ENCODE peak calls at places on chromosomes 13 and 19, in eight cellular contexts. Z is activated T-helper 1 cell treated with Interleukin-2 at 50 U/mL for 16 hours; K is CD8-positive, alpha-beta memory T cell; Y is fibroblast of pulmonary artery; G is HT1080; M is NT2/D1; E is retina; I is stimulated activated CD4-positive, alpha-beta T cell treated with anti-CD3 and anti-CD28 coated beads, Interleukin-1b, Interleukin-23, amount 100 ng/mL, for 24 hours. H is an unnamed sample.

GRCh38 chr13:99339736-99340392 is 32.7 kb upstream of the GPR183 start:
- DNase-seq in Z (peak; percentile 42), K (peak; percentile 86), Y (peak; percentile 58), G (no peak), M (no peak), E (no peak), I (no peak), H (no peak)

GRCh38 chr13:99386911-99387788 is 80.0 kb upstream of the GPR183 start:
- DNase-seq in Z (peak; percentile 70), K (peak; percentile 87), Y (peak; percentile 22), G (peak; percentile 48), M (peak; percentile 61), E (no peak), I (peak; percentile 75), H (peak; percentile 57)

GRCh38 chr13:108020027-108020426 is 195.3 kb downstream of the LIG4 start:
- DNase-seq in Z (no peak), K (no peak), Y (no peak), G (no peak), M (no peak), E (no peak), I (no peak), H (no peak)

GRCh38 chr19:31126236-31126635 is 223.0 kb downstream of the TSHZ3 start:
- DNase-seq in Z (no peak), K (no peak), Y (no peak), G (no peak), M (no peak), E (no peak), I (no peak), H (no peak)

GRCh38 chr13:34413538-34414210 is 528.4 kb upstream of the NBEA start:
- DNase-seq in Z (no peak), K (no peak), Y (peak; percentile 9), G (peak; percentile 67), M (no peak), E (no peak), I (no peak), H (no peak)

GRCh38 chr13:26855921-26856320 is 95.3 kb upstream of the GPR12 start:
- DNase-seq in Z (no peak), K (no peak), Y (no peak), G (no peak), M (no peak), E (no peak), I (no peak), H (no peak)

GRCh38 chr19:52722062-52723005 is 12.5 kb downstream of the ZNF611 start:
- DNase-seq in Z (no peak), K (no peak), Y (peak; percentile 62), G (peak; percentile 53), M (no peak), E (no peak), I (no peak), H (no peak)

GRCh38 chr13:51959773-51960172 is 51.5 kb downstream of the ATP7B start:
- DNase-seq in Z (no peak), K (no peak), Y (no peak), G (no peak), M (no peak), E (no peak), I (no peak), H (no peak)

GRCh38 chr13:111179908-111180756 is 65.0 kb downstream of the ARHGEF7 start:
- DNase-seq in Z (no peak), K (no peak), Y (no peak), G (no peak), M (no peak), E (no peak), I (no peak), H (no peak)

H was measured in omental fat pad.